ENCODE peak calls at places on chromosome 20, in eight cellular contexts. K is fibroblast of lung, Z is lower lobe of right lung, L is neuronal stem cell, H is dorsolateral prefrontal cortex, X is WERI-Rb-1, A is body of pancreas, C is adrenal gland. Q is an unnamed sample.
A peak's percentile ranks its signal among the peaks of the same experiment; 100 is the strongest.

GRCh38 chr20:4154958-4155411 is 139.6 kb upstream of the RNF24 start:
- DNase-seq in K (no peak), Z (peak; percentile 54), L (no peak), H (no peak), X (no peak), A (no peak), C (no peak), Q (no peak)

GRCh38 chr20:9397928-9398327 is 116.5 kb upstream of the LAMP5 start:
- DNase-seq in K (no peak), Z (no peak), L (no peak), H (no peak), X (no peak), A (no peak), C (no peak), Q (no peak)

GRCh38 chr20:47559141-47559540 is 57.5 kb downstream of the NCOA3 start:
- DNase-seq in K (no peak), Z (no peak), L (no peak), H (no peak), X (no peak), A (no peak), C (no peak), Q (no peak)

GRCh38 chr20:38523697-38524096 is 51.1 kb downstream of the RALGAPB start:
- DNase-seq in K (peak; percentile 49), Z (no peak), L (no peak), H (no peak), X (no peak), A (no peak), C (no peak), Q (no peak)

GRCh38 chr20:4722993-4723392 is 1.3 kb downstream of the PRND start:
- DNase-seq in K (no peak), Z (no peak), L (no peak), H (no peak), X (no peak), A (no peak), C (no peak), Q (no peak)

GRCh38 chr20:13221313-13221672 is 219 bp downstream of the ISM1 start:
- DNase-seq in K (no peak), Z (no peak), L (no peak), H (no peak), X (no peak), A (no peak), C (no peak), Q (no peak)

GRCh38 chr20:20083796-20084195 is 31.5 kb downstream of the CFAP61 start:
- DNase-seq in K (peak; percentile 20), Z (no peak), L (peak; percentile 21), H (no peak), X (no peak), A (no peak), C (no peak), Q (no peak)

GRCh38 chr20:53586640-53587039 is 7.0 kb downstream of the ZNF217 start:
- DNase-seq in K (no peak), Z (no peak), L (no peak), H (no peak), X (no peak), A (no peak), C (no peak), Q (no peak)

GRCh38 chr20:43767686-43768474 is 41.1 kb upstream of the GTSF1L start:
- DNase-seq in K (peak; percentile 61), Z (no peak), L (no peak), H (no peak), X (no peak), A (no peak), C (no peak), Q (no peak)

GRCh38 chr20:805713-806112 is 27.8 kb upstream of the FAM110A start:
- DNase-seq in K (peak; percentile 8), Z (no peak), L (peak; percentile 43), H (no peak), X (no peak), A (no peak), C (no peak), Q (no peak)

GRCh38 chr20:43894531-43894930 is 20.1 kb upstream of the TOX2 start:
- DNase-seq in K (peak; percentile 31), Z (no peak), L (no peak), H (no peak), X (no peak), A (no peak), C (no peak), Q (no peak)

GRCh38 chr20:19013907-19014306 is 198.5 kb upstream of the SLC24A3 start:
- DNase-seq in K (no peak), Z (no peak), L (no peak), H (no peak), X (no peak), A (no peak), C (no peak), Q (no peak)

GRCh38 chr20:58495623-58496428 is 19.4 kb downstream of the APCDD1L start:
- DNase-seq in K (no peak), Z (no peak), L (no peak), H (no peak), X (no peak), A (no peak), C (no peak), Q (no peak)

GRCh38 chr20:62301773-62302340 is 940 bp upstream of the ADRM1 start:
- DNase-seq in K (peak; percentile 89), Z (peak; percentile 96), L (peak; percentile 88), H (peak; percentile 77), X (peak; percentile 94), A (peak; percentile 95), C (peak; percentile 98), Q (peak; percentile 42)

GRCh38 chr20:50101281-50101680 is 11.7 kb downstream of the UBE2V1 start:
- DNase-seq in K (no peak), Z (no peak), L (no peak), H (no peak), X (no peak), A (no peak), C (no peak), Q (no peak)

GRCh38 chr20:38603286-38603685 is 1.7 kb downstream of the ARHGAP40 start:
- DNase-seq in K (no peak), Z (no peak), L (no peak), H (no peak), X (no peak), A (no peak), C (no peak), Q (no peak)

GRCh38 chr20:47489448-47489872 is 12.2 kb upstream of the NCOA3 start:
- DNase-seq in K (no peak), Z (peak; percentile 60), L (no peak), H (no peak), X (no peak), A (no peak), C (peak; percentile 58), Q (no peak)

GRCh38 chr20:7843613-7844012 is 96.6 kb downstream of the HAO1 start:
- DNase-seq in K (peak; percentile 25), Z (no peak), L (no peak), H (no peak), X (no peak), A (no peak), C (no peak), Q (no peak)

GRCh38 chr20:61123286-61123685 is 128.8 kb upstream of the CDH4 start:
- DNase-seq in K (no peak), Z (no peak), L (no peak), H (no peak), X (no peak), A (no peak), C (no peak), Q (no peak)

GRCh38 chr20:11912013-11912663 is 5.6 kb upstream of the BTBD3 start:
- DNase-seq in K (no peak), Z (no peak), L (no peak), H (no peak), X (peak; percentile 27), A (no peak), C (no peak), Q (no peak)

GRCh38 chr20:41140226-41141133 is 3.1 kb downstream of the PLCG1 start:
- DNase-seq in K (no peak), Z (no peak), L (no peak), H (no peak), X (no peak), A (no peak), C (no peak), Q (no peak)

GRCh38 chr20:35618372-35619131 is 2.9 kb downstream of the SPAG4 start:
- DNase-seq in K (peak; percentile 23), Z (peak; percentile 55), L (no peak), H (no peak), X (peak; percentile 30), A (peak; percentile 41), C (peak; percentile 38), Q (no peak)

GRCh38 chr20:29750268-29750899 is 1507.1 kb upstream of the DEFB115 start:
- DNase-seq in K (no peak), Z (no peak), L (no peak), H (no peak), X (no peak), A (no peak), C (no peak), Q (no peak)

GRCh38 chr20:53737404-53738038 is 143.9 kb upstream of the ZNF217 start:
- DNase-seq in K (peak; percentile 51), Z (no peak), L (no peak), H (no peak), X (no peak), A (no peak), C (no peak), Q (no peak)

GRCh38 chr20:47221036-47221625 is 135.4 kb downstream of the ZMYND8 start:
- DNase-seq in K (no peak), Z (no peak), L (no peak), H (no peak), X (no peak), A (no peak), C (no peak), Q (no peak)

GRCh38 chr20:57435498-57436222 is 44.5 kb downstream of the RBM38 start:
- DNase-seq in K (peak; percentile 60), Z (peak; percentile 87), L (no peak), H (peak; percentile 59), X (peak; percentile 38), A (peak; percentile 92), C (peak; percentile 56), Q (no peak)
- H3K27ac ChIP-seq in K (no peak overlapping the region), Z (peak overlapping the region; percentile 18), L (no peak overlapping the region), H (no peak overlapping the region), X (no peak overlapping the region), A (peak overlapping the region; percentile 68), C (no peak overlapping the region), Q (no peak overlapping the region)

GRCh38 chr20:15930324-15931305 is 642.6 kb downstream of the KIF16B start:
- DNase-seq in K (peak; percentile 5), Z (no peak), L (peak; percentile 26), H (no peak), X (no peak), A (no peak), C (peak; percentile 21), Q (no peak)
- H3K27ac ChIP-seq in K (no peak overlapping the region), Z (no peak overlapping the region), L (no peak overlapping the region), H (no peak overlapping the region), X (no peak overlapping the region), A (no peak overlapping the region), C (no peak overlapping the region), Q (no peak overlapping the region)

GRCh38 chr20:25062841-25063240 is 4.9 kb upstream of the ACSS1 start:
- DNase-seq in K (no peak), Z (no peak), L (no peak), H (no peak), X (no peak), A (no peak), C (no peak), Q (no peak)
- H3K27ac ChIP-seq in K (no peak overlapping the region), Z (no peak overlapping the region), L (no peak overlapping the region), H (no peak overlapping the region), X (no peak overlapping the region), A (no peak overlapping the region), C (no peak overlapping the region), Q (no peak overlapping the region)

GRCh38 chr20:31691646-31692275 is 30.9 kb downstream of the BCL2L1 start:
- DNase-seq in K (peak; percentile 84), Z (no peak), L (no peak), H (no peak), X (no peak), A (no peak), C (no peak), Q (no peak)
- H3K27ac ChIP-seq in K (no peak overlapping the region), Z (no peak overlapping the region), L (peak overlapping the region; percentile 53), H (peak overlapping the region; percentile 54), X (peak overlapping the region; percentile 88), A (no peak overlapping the region), C (no peak overlapping the region), Q (no peak overlapping the region)

GRCh38 chr20:1879369-1879768 is 15.8 kb upstream of the SIRPA start:
- DNase-seq in K (no peak), Z (no peak), L (no peak), H (no peak), X (peak; percentile 26), A (no peak), C (no peak), Q (no peak)
- H3K27ac ChIP-seq in K (no peak overlapping the region), Z (no peak overlapping the region), L (no peak overlapping the region), H (peak overlapping the region; percentile 58), X (peak overlapping the region; percentile 47), A (no peak overlapping the region), C (no peak overlapping the region), Q (peak overlapping the region; percentile 28)

Q was measured in caudate nucleus.